ENCODE peak calls at places on chromosomes 3 and 15, in ten cellular contexts. P, O, T, H, M, A, I, C, G and N are unnamed samples.
A peak's percentile ranks its signal among the peaks of the same experiment; 100 is the strongest.

GRCh38 chr3:130712718-130713423 is 33.8 kb downstream of the PIK3R4 start:
- DNase-seq in P (no peak), O (no peak), T (no peak), H (no peak), M (no peak), A (no peak), I (no peak), C (no peak), G (no peak), N (no peak)

GRCh38 chr15:99909914-99910313 is 176.7 kb upstream of the LYSMD4 start:
- DNase-seq in P (no peak), O (no peak), T (no peak), H (no peak), M (no peak), A (no peak), I (no peak), C (no peak), G (no peak), N (no peak)

GRCh38 chr3:169964176-169964575 is 2.4 kb upstream of the SEC62 start:
- DNase-seq in P (no peak), O (peak; percentile 74), T (no peak), H (no peak), M (peak; percentile 29), A (no peak), I (no peak), C (no peak), G (no peak), N (no peak)

GRCh38 chr3:107598926-107599754 is 76.4 kb downstream of the BBX start:
- DNase-seq in P (no peak), O (no peak), T (peak; percentile 5), H (peak; percentile 32), M (peak; percentile 42), A (peak; percentile 49), I (no peak), C (no peak), G (peak; percentile 60), N (peak; percentile 73)

GRCh38 chr15:83030021-83030420 is 18.6 kb upstream of the C15orf40 start:
- DNase-seq in P (no peak), O (peak; percentile 38), T (no peak), H (no peak), M (no peak), A (no peak), I (no peak), C (no peak), G (no peak), N (no peak)

GRCh38 chr3:185737020-185737419 is 87.8 kb downstream of the IGF2BP2 start:
- DNase-seq in P (peak; percentile 50), O (no peak), T (no peak), H (no peak), M (peak; percentile 72), A (no peak), I (no peak), C (no peak), G (no peak), N (no peak)

GRCh38 chr15:46275701-46276100 is 640.9 kb downstream of the SQOR start:
- DNase-seq in P (no peak), O (no peak), T (no peak), H (no peak), M (no peak), A (no peak), I (no peak), C (no peak), G (no peak), N (no peak)

GRCh38 chr3:9786825-9787654 is 5.2 kb downstream of the TADA3 start:
- DNase-seq in P (no peak), O (no peak), T (no peak), H (no peak), M (no peak), A (no peak), I (no peak), C (no peak), G (no peak), N (no peak)

GRCh38 chr15:73887481-73887880 is 14.1 kb downstream of the TBC1D21 start:
- DNase-seq in P (no peak), O (no peak), T (no peak), H (no peak), M (no peak), A (no peak), I (no peak), C (no peak), G (no peak), N (no peak)

GRCh38 chr3:169002689-169003088 is 660.8 kb downstream of the MECOM start:
- DNase-seq in P (no peak), O (no peak), T (no peak), H (no peak), M (peak; percentile 48), A (peak; percentile 100), I (no peak), C (no peak), G (no peak), N (no peak)

GRCh38 chr3:13420051-13420816 is at the start of gene NUP210:
- DNase-seq in P (no peak), O (no peak), T (peak; percentile 44), H (no peak), M (no peak), A (peak; percentile 19), I (peak; percentile 29), C (no peak), G (peak; percentile 71), N (no peak)

GRCh38 chr3:62676686-62677271 is 198.4 kb downstream of the CADPS start:
- DNase-seq in P (no peak), O (no peak), T (no peak), H (no peak), M (no peak), A (no peak), I (no peak), C (no peak), G (no peak), N (no peak)

GRCh38 chr3:71066356-71066755 is 517.2 kb downstream of the FOXP1 start:
- DNase-seq in P (no peak), O (no peak), T (peak; percentile 27), H (no peak), M (no peak), A (peak; percentile 32), I (no peak), C (no peak), G (peak; percentile 63), N (no peak)

GRCh38 chr15:45027220-45027619 is 4.2 kb downstream of the SORD start:
- DNase-seq in P (no peak), O (no peak), T (no peak), H (no peak), M (no peak), A (no peak), I (no peak), C (no peak), G (no peak), N (no peak)

GRCh38 chr15:47717036-47717611 is at the start of gene SEMA6D:
- DNase-seq in P (peak; percentile 54), O (peak; percentile 23), T (no peak), H (peak; percentile 77), M (peak; percentile 79), A (peak; percentile 84), I (no peak), C (peak; percentile 64), G (no peak), N (peak; percentile 80)

GRCh38 chr3:130508970-130509369 is 8.0 kb upstream of the COL6A6 start:
- DNase-seq in P (no peak), O (no peak), T (no peak), H (peak; percentile 30), M (no peak), A (no peak), I (no peak), C (no peak), G (no peak), N (no peak)

GRCh38 chr15:82315519-82316246 is 33.6 kb downstream of the GOLGA6L10 start:
- DNase-seq in P (no peak), O (no peak), T (no peak), H (no peak), M (no peak), A (no peak), I (no peak), C (no peak), G (no peak), N (no peak)